ENCODE peak calls at places on chromosomes 2 and 18, in five cellular contexts. N is mucosa of gallbladder; M is natural killer cell treated with Interleukin-12 subunit alpha and Interleukin-12 subunit beta and Interleukin-15 and Interleukin-18, amount 100 ng/mL, for 72 hours; F is stimulated activated CD8-positive, alpha-beta memory T cell treated with anti-CD3 and anti-CD28 coated beads, Interleukin-15, amount 100 ng/mL, for 4 hours; O is A172. U is an unnamed sample.

GRCh38 chr2:240326246-240326645 is 109.2 kb upstream of the GPC1 start:
- DNase-seq in N (no peak), M (no peak), F (no peak), O (peak), U (no peak)

GRCh38 chr2:127332335-127332734 is 38.4 kb upstream of the ERCC3 start:
- DNase-seq in N (no peak), M (no peak), F (no peak), O (no peak), U (no peak)

GRCh38 chr2:160221391-160222276 is 21.6 kb upstream of the ITGB6 start:
- DNase-seq in N (peak), M (no peak), F (no peak), O (peak), U (peak)

GRCh38 chr2:196331143-196331542 is 159.8 kb upstream of the STK17B start:
- DNase-seq in N (peak), M (no peak), F (no peak), O (peak), U (peak)

GRCh38 chr2:216803803-216804202 is 56.1 kb downstream of the TNP1 start:
- DNase-seq in N (no peak), M (no peak), F (no peak), O (no peak), U (no peak)

GRCh38 chr2:101893676-101894381 is 97.9 kb upstream of the IL1R2 start:
- DNase-seq in N (no peak), M (no peak), F (no peak), O (no peak), U (peak)

GRCh38 chr2:217338306-217338916 is 478.5 kb upstream of the TNP1 start:
- DNase-seq in N (no peak), M (no peak), F (no peak), O (peak), U (peak)

GRCh38 chr2:239267411-239267941 is 133.3 kb downstream of the HDAC4 start:
- DNase-seq in N (peak), M (peak), F (peak), O (peak), U (peak)

GRCh38 chr2:38076710-38077430 is 919 bp upstream of the CYP1B1 start:
- DNase-seq in N (peak), M (peak), F (peak), O (peak), U (peak)

GRCh38 chr2:237604960-237605359 is 14.4 kb upstream of the RAB17 start:
- DNase-seq in N (no peak), M (no peak), F (no peak), O (peak), U (peak)

GRCh38 chr18:63365909-63366269 is 1.1 kb downstream of the KDSR start:
- DNase-seq in N (no peak), M (no peak), F (no peak), O (peak), U (peak)

GRCh38 chr2:164903944-164904343 is 51.4 kb downstream of the SLC38A11 start:
- DNase-seq in N (no peak), M (no peak), F (no peak), O (peak), U (peak)

GRCh38 chr2:177295479-177295878 is 31.0 kb upstream of the NFE2L2 start:
- DNase-seq in N (no peak), M (no peak), F (no peak), O (no peak), U (peak)

GRCh38 chr2:188050716-188051115 is 241.0 kb upstream of the GULP1 start:
- DNase-seq in N (no peak), M (no peak), F (no peak), O (peak), U (peak)

GRCh38 chr2:105784577-105784976 is 39.9 kb downstream of the NCK2 start:
- DNase-seq in N (no peak), M (no peak), F (no peak), O (no peak), U (no peak)

GRCh38 chr2:136281281-136282117 is 163.6 kb upstream of the CXCR4 start:
- DNase-seq in N (no peak), M (peak), F (peak), O (no peak), U (no peak)

GRCh38 chr2:10061221-10061925 is 18.0 kb downstream of the KLF11 start:
- DNase-seq in N (no peak), M (no peak), F (no peak), O (no peak), U (no peak)

GRCh38 chr18:70390366-70391090 is 101.7 kb downstream of the SOCS6 start:
- DNase-seq in N (no peak), M (no peak), F (no peak), O (no peak), U (peak)

GRCh38 chr18:33664528-33664927 is 86.5 kb downstream of the ASXL3 start:
- DNase-seq in N (no peak), M (no peak), F (no peak), O (no peak), U (no peak)

GRCh38 chr2:100623033-100623715 is 60.4 kb downstream of the PDCL3 start:
- DNase-seq in N (no peak), M (no peak), F (no peak), O (no peak), U (no peak)

GRCh38 chr2:118012778-118013177 is 1.1 kb downstream of the CCDC93 start:
- DNase-seq in N (no peak), M (no peak), F (no peak), O (no peak), U (no peak)

GRCh38 chr2:222545821-222546540 is 109.9 kb downstream of the FARSB start:
- DNase-seq in N (no peak), M (no peak), F (no peak), O (no peak), U (no peak)